ENCODE peak calls at places on chromosomes 13 and 19, in four cellular contexts. R is prostate gland; X is CD8-positive, alpha-beta T cell; F is right lobe of liver. B is an unnamed sample.

GRCh38 chr19:47331931-47332547 is at the start of gene C5AR2:
- DNase-seq in R (no peak), X (no peak), F (no peak), B (no peak)

GRCh38 chr13:26262156-26262555 is 8.2 kb downstream of the CDK8 start:
- DNase-seq in R (no peak), X (no peak), F (no peak), B (no peak)

GRCh38 chr19:6481541-6482342 is at the start of gene DENND1C:
- DNase-seq in R (no peak), X (peak; percentile 77), F (no peak), B (no peak)

GRCh38 chr19:18466354-18466753 is 28.4 kb upstream of the ISYNA1 start:
- DNase-seq in R (no peak), X (no peak), F (no peak), B (no peak)

GRCh38 chr13:65959305-65959704 is 1270.8 kb downstream of the PCDH9 start:
- DNase-seq in R (no peak), X (no peak), F (no peak), B (peak; percentile 77)

GRCh38 chr19:46954502-46955004 is 65.1 kb upstream of the NPAS1 start:
- DNase-seq in R (no peak), X (no peak), F (no peak), B (no peak)

GRCh38 chr13:39892731-39893293 is 237.3 kb downstream of the COG6 start:
- DNase-seq in R (no peak), X (peak; percentile 30), F (no peak), B (no peak)

GRCh38 chr13:81778350-81778749 is 1437.4 kb upstream of the SPRY2 start:
- DNase-seq in R (no peak), X (no peak), F (no peak), B (no peak)

GRCh38 chr19:49592486-49593232 is 1.7 kb downstream of the PRR12 start:
- DNase-seq in R (no peak), X (no peak), F (no peak), B (peak; percentile 80)

GRCh38 chr19:37594982-37595382 is 306 bp downstream of the ZNF540 start:
- DNase-seq in R (peak; percentile 50), X (peak; percentile 60), F (peak; percentile 64), B (peak; percentile 78)

GRCh38 chr13:72726721-72727416 is 560 bp downstream of the MZT1 start:
- DNase-seq in R (no peak), X (peak; percentile 45), F (peak; percentile 60), B (peak; percentile 9)

GRCh38 chr13:48588120-48588519 is 55.2 kb upstream of the RCBTB2 start:
- DNase-seq in R (no peak), X (no peak), F (no peak), B (no peak)

GRCh38 chr13:98225036-98225940 is 48.2 kb upstream of the RNF113B start:
- DNase-seq in R (peak; percentile 47), X (no peak), F (no peak), B (no peak)

DNA sequence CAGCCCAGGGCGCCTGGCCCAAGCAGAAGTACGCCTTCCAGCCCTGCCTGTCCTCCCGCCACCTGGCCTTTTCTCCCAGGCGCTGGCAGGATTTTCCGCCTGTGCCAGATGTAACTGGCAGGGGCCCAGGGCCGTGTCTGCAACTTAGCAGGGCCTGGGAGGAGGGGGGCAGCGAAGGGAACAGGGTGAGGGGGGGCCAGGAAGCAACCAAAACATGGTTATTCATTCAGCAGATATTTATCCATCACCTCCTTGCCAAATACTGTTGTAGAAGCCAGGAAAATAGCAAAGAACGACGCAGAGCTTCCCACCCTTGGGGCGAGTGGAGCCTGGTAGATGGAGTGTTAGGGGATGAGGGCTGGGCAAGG is 5.6 kb downstream of the TLE6 start:
- DNase-seq in R (peak; percentile 92), X (no peak), F (peak; percentile 71), B (peak; percentile 79)
- H3K4me3 ChIP-seq in R (no peak overlapping the region), X (no peak overlapping the region), F (no peak overlapping the region), B (no peak overlapping the region)

GRCh38 chr13:30713133-30713532 is 22.2 kb upstream of the ALOX5AP start:
- DNase-seq in R (no peak), X (no peak), F (no peak), B (peak; percentile 27)
- TF ChIP-seq CTCF in R (no peak), X (no peak), F (no peak), B (no peak)

GRCh38 chr13:41054919-41055619 is 6.2 kb upstream of the WBP4 start:
- DNase-seq in R (no peak), X (no peak), F (no peak), B (no peak)
- H3K4me3 ChIP-seq in R (no peak overlapping the region), X (no peak overlapping the region), F (no peak overlapping the region), B (no peak overlapping the region)

DNA sequence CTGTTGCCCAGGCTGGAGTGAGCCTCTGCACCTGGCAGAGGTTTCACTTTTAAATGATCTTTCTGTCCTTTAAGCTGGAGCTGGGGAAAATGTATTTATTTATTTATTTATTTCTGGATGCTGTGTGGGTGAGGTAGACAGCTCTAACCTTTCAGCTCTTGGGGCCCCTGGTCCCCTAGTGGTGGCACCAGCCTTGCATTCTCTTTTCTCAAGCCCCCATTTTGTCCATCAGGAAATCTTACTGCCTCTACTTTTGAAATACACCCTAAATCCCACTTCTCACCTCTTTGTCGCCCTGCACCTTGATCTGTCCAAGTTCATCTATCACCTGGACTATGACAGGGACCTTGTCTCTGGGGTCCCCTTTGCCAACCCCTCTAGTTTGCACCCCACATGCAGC is 2.1 kb upstream of the B9D2 start:
- DNase-seq in R (no peak), X (no peak), F (no peak), B (no peak)
- TF ChIP-seq CTCF in R (no peak), X (no peak), F (no peak), B (peak; percentile 12)